ENCODE peak calls at places on chromosome 5, in ten cellular contexts. N is Calu3; S is ureter; B is activated T-helper 9 cell treated with anti-CD3 and anti-CD28 coated beads, Interleukin-2, amount 50 U/mL, for 16 hours; R is PC-9; M is esophagus squamous epithelium; F is NCI-H748 treated with DMSO at 0.1 percent for 48 hours; K is stimulated activated effector memory CD8-positive, alpha-beta T cell treated with anti-CD3 and anti-CD28 coated beads, Interleukin-12 subunit alpha, Interleukin-12 subunit beta, amount 100 ng/mL, for 72 hours; V is K562; D is activated naive CD4-positive, alpha-beta T cell treated with Interleukin-2 at 50 U/mL for 16 hours. E is an unnamed sample.

GRCh38 chr5:143403357-143403606 is 204 bp downstream of the NR3C1 start:
- DNase-seq in N (no peak), S (no peak), B (no peak), R (peak), M (no peak), F (no peak), K (no peak), V (no peak), D (no peak), E (no peak)

GRCh38 chr5:81774359-81774758 is 23.5 kb upstream of the SSBP2 start:
- DNase-seq in N (no peak), S (no peak), B (no peak), R (no peak), M (no peak), F (no peak), K (no peak), V (no peak), D (no peak), E (no peak)

GRCh38 chr5:9686211-9686610 is 56.1 kb upstream of the TAS2R1 start:
- DNase-seq in N (no peak), S (no peak), B (no peak), R (peak), M (no peak), F (no peak), K (no peak), V (no peak), D (no peak), E (no peak)

GRCh38 chr5:1999794-2000193 is 117.1 kb upstream of the IRX4 start:
- DNase-seq in N (no peak), S (peak), B (no peak), R (no peak), M (no peak), F (no peak), K (no peak), V (no peak), D (no peak), E (peak)

GRCh38 chr5:68460147-68460760 is 244.7 kb downstream of the PIK3R1 start:
- DNase-seq in N (peak), S (no peak), B (no peak), R (peak), M (no peak), F (no peak), K (peak), V (peak), D (peak), E (no peak)

GRCh38 chr5:10649518-10650410 is 85.9 kb downstream of the ANKRD33B start:
- DNase-seq in N (no peak), S (no peak), B (no peak), R (no peak), M (no peak), F (no peak), K (no peak), V (no peak), D (no peak), E (no peak)

GRCh38 chr5:171750316-171750788 is 35.3 kb upstream of the SMIM23 start:
- DNase-seq in N (peak), S (no peak), B (no peak), R (no peak), M (no peak), F (no peak), K (no peak), V (peak), D (no peak), E (peak)

GRCh38 chr5:26023361-26023760 is 1015.0 kb downstream of the CDH9 start:
- DNase-seq in N (no peak), S (no peak), B (no peak), R (no peak), M (no peak), F (no peak), K (no peak), V (no peak), D (no peak), E (no peak)

GRCh38 chr5:139492700-139493192 is 10.2 kb upstream of the STING1 start:
- DNase-seq in N (peak), S (no peak), B (no peak), R (peak), M (no peak), F (no peak), K (no peak), V (no peak), D (no peak), E (no peak)

GRCh38 chr5:95973793-95974325 is 12.2 kb upstream of the ELL2 start:
- DNase-seq in N (no peak), S (no peak), B (no peak), R (no peak), M (no peak), F (no peak), K (no peak), V (peak), D (no peak), E (no peak)

GRCh38 chr5:1016036-1016435 is 7.4 kb downstream of the NKD2 start:
- DNase-seq in N (no peak), S (no peak), B (no peak), R (no peak), M (no peak), F (no peak), K (no peak), V (no peak), D (no peak), E (no peak)

GRCh38 chr5:27458318-27458717 is 419.9 kb upstream of the CDH9 start:
- DNase-seq in N (no peak), S (no peak), B (no peak), R (no peak), M (no peak), F (no peak), K (no peak), V (no peak), D (no peak), E (no peak)

GRCh38 chr5:180090098-180090768 is 18.7 kb upstream of the RNF130 start:
- DNase-seq in N (peak), S (no peak), B (peak), R (no peak), M (no peak), F (peak), K (peak), V (peak), D (peak), E (no peak)

GRCh38 chr5:96582343-96582742 is 79.8 kb upstream of the CAST start:
- DNase-seq in N (peak), S (no peak), B (no peak), R (no peak), M (no peak), F (peak), K (no peak), V (no peak), D (no peak), E (no peak)

GRCh38 chr5:134948929-134949328 is 18.8 kb upstream of the CATSPER3 start:
- DNase-seq in N (no peak), S (no peak), B (no peak), R (no peak), M (no peak), F (no peak), K (no peak), V (no peak), D (no peak), E (no peak)

GRCh38 chr5:95142145-95142544 is 142.7 kb downstream of the MCTP1 start:
- DNase-seq in N (no peak), S (no peak), B (no peak), R (no peak), M (no peak), F (no peak), K (no peak), V (no peak), D (no peak), E (no peak)

GRCh38 chr5:52269395-52269794 is 518.3 kb upstream of the ITGA1 start:
- DNase-seq in N (no peak), S (no peak), B (no peak), R (no peak), M (no peak), F (peak), K (no peak), V (no peak), D (no peak), E (no peak)

GRCh38 chr5:77683171-77683732 is 44.7 kb upstream of the OTP start:
- DNase-seq in N (no peak), S (no peak), B (no peak), R (no peak), M (no peak), F (no peak), K (no peak), V (no peak), D (no peak), E (no peak)

GRCh38 chr5:17448877-17449276 is 49.2 kb upstream of the TAF11L2 start:
- DNase-seq in N (no peak), S (no peak), B (no peak), R (no peak), M (no peak), F (no peak), K (no peak), V (no peak), D (no peak), E (no peak)

GRCh38 chr5:151751593-151751992 is 6.8 kb downstream of the ATOX1 start:
- DNase-seq in N (no peak), S (no peak), B (no peak), R (no peak), M (no peak), F (no peak), K (no peak), V (no peak), D (no peak), E (no peak)

GRCh38 chr5:55982957-55983381 is 11.8 kb downstream of the IL6ST start:
- DNase-seq in N (no peak), S (no peak), B (no peak), R (no peak), M (no peak), F (no peak), K (no peak), V (no peak), D (no peak), E (no peak)

GRCh38 chr5:139847790-139848507 is 52.3 kb downstream of the PSD2 start:
- DNase-seq in N (peak), S (no peak), B (peak), R (no peak), M (no peak), F (no peak), K (peak), V (peak), D (peak), E (no peak)

GRCh38 chr5:14528115-14528514 is 53.5 kb upstream of the OTULINL start:
- DNase-seq in N (no peak), S (no peak), B (no peak), R (no peak), M (no peak), F (no peak), K (no peak), V (no peak), D (no peak), E (no peak)